ENCODE peak calls at places on chromosomes 11 and 22, in nine cellular contexts. T is mammary epithelial cell, N is fibroblast of villous mesenchyme, A is HFFc6, W is AG04450, R is body of pancreas, P is prostate gland, O is cardiac muscle cell, Z is nephron progenitor cell. D is an unnamed sample.

GRCh38 chr22:37281646-37282384 is 493 bp upstream of the CYTH4 start:
- DNase-seq in T (no peak), N (no peak), A (no peak), W (no peak), R (no peak), P (no peak), O (no peak), Z (no peak), D (no peak)

GRCh38 chr11:121486054-121486453 is 33.3 kb upstream of the SORL1-AS1 start:
- DNase-seq in T (no peak), N (no peak), A (no peak), W (no peak), R (no peak), P (no peak), O (no peak), Z (no peak), D (no peak)

GRCh38 chr11:45994421-45995341 is 72.2 kb downstream of the LARGE2 start:
- DNase-seq in T (no peak), N (peak), A (no peak), W (peak), R (no peak), P (no peak), O (peak), Z (peak), D (no peak)

GRCh38 chr22:24040946-24041345 is 29.8 kb downstream of the CABIN1 start:
- DNase-seq in T (no peak), N (no peak), A (no peak), W (no peak), R (no peak), P (no peak), O (no peak), Z (no peak), D (no peak)

GRCh38 chr11:119800619-119801018 is 71.6 kb upstream of the NECTIN1 start:
- DNase-seq in T (no peak), N (no peak), A (no peak), W (no peak), R (no peak), P (no peak), O (no peak), Z (no peak), D (no peak)

GRCh38 chr22:19807914-19808872 is 46.5 kb downstream of the GNB1L start:
- DNase-seq in T (no peak), N (no peak), A (no peak), W (no peak), R (no peak), P (no peak), O (no peak), Z (no peak), D (no peak)

GRCh38 chr11:33507967-33508366 is 192.7 kb downstream of the C11orf91 start:
- DNase-seq in T (peak), N (peak), A (peak), W (no peak), R (peak), P (no peak), O (peak), Z (no peak), D (peak)

GRCh38 chr11:125263268-125263790 is 98.8 kb downstream of the PKNOX2 start:
- DNase-seq in T (peak), N (peak), A (peak), W (peak), R (peak), P (no peak), O (peak), Z (peak), D (no peak)

GRCh38 chr11:2519879-2520735 is 75.3 kb downstream of the KCNQ1 start:
- DNase-seq in T (no peak), N (no peak), A (no peak), W (no peak), R (peak), P (no peak), O (no peak), Z (no peak), D (no peak)

GRCh38 chr22:36860821-36861659 is at the start of gene NCF4:
- DNase-seq in T (no peak), N (no peak), A (no peak), W (no peak), R (peak), P (peak), O (no peak), Z (no peak), D (no peak)

GRCh38 chr11:103699656-103700055 is 336.8 kb upstream of the DDI1 start:
- DNase-seq in T (no peak), N (no peak), A (no peak), W (no peak), R (no peak), P (no peak), O (no peak), Z (no peak), D (no peak)

GRCh38 chr22:41308544-41308947 is 7.2 kb downstream of the ZC3H7B start:
- DNase-seq in T (no peak), N (peak), A (no peak), W (no peak), R (no peak), P (no peak), O (peak), Z (no peak), D (no peak)

DNA sequence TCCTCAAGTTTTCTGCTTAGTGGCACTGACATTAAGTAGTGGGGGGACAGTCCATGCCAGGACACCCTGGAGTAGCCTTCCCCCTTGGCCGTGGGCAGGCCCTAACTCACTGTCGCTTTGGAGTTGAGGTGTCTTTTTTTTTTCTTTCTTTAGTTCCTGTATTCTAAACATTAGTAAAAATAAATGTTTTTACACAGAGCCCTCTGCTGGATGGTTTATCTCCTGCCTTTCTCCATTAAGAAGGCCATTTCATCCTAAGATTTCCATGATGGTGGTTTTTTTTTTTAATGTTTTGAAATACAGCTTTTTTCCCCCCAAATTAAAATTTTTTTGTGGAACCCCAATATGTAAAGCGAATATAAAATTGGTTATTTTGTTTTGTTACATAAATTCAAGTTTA is 1.8 kb upstream of the TIGD3 start:
- DNase-seq in T (no peak), N (peak), A (peak), W (no peak), R (no peak), P (no peak), O (peak), Z (no peak), D (no peak)
- TF ChIP-seq CTCF in T (peak), N (peak), A (peak), W (peak), R (no peak), P (no peak), O (peak), Z (peak), D (peak)

DNA sequence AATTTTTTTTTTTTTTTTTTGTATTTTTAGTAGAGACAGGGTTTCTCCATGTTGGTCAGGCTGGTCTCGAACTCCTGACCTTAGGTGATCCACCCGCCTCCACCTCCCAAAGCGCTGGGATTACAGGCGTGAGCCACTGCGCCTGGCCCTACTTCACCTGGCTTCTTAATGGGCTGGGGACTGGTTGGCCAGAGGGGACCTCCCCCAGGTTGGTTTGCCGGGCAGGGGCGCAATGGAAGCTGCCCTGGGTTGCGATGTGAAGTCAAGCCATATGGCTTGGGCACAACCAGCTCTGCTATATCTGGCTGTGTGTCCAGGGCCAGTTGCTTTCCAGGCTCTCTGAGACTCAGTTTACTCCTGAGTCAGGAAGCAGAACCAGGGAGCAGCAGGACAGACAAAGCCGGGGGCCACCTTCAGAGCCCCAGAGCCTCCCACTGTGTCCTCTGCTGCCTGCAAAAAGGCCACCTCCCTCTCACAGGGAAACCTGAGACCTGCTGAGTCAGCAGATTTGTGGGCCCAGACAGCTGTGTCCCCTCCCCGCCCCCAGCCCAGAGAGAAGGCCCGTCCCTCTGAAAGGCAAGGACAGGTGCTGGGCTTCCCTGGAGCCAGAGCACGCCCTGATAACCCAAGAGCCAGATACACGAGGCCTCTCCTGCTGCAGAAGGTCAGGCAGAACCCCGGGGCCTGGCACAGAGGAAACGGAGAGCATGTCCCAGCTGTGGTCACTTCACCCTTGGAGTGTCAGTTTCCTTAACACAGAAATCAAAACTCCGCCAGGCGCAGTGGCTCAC is 29.2 kb upstream of the DAGLA start:
- DNase-seq in T (no peak), N (no peak), A (no peak), W (no peak), R (peak), P (no peak), O (no peak), Z (peak), D (no peak)
- TF ChIP-seq CTCF in T (no peak), N (no peak), A (no peak), W (no peak), R (no peak), P (no peak), O (no peak), Z (no peak), D (no peak)

DNA sequence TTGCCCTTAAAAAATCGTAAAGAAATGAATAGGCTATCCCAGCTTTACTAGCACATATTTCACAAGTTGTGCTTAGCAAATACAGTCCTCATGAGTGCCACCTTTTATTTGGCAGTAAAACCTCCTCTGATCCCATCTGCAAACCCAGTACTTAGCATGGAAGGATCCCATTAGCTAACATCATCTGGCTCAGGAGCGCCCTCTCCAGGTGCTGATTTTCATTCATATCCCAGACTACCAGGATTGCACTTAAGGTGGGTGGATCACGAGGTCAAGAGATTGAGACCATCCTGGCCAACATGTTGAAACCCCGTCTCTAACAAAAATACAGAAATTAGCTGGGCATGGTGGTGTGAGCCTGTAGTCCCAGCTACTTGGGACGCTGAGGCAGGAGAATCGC is 76.1 kb upstream of the PAX6 start:
- DNase-seq in T (no peak), N (no peak), A (no peak), W (no peak), R (no peak), P (no peak), O (no peak), Z (no peak), D (peak)
- TF ChIP-seq CTCF in T (peak), N (peak), A (peak), W (no peak), R (no peak), P (no peak), O (peak), Z (no peak), D (no peak)

GRCh38 chr22:39959640-39960447 is at the start of gene TMA7B:
- DNase-seq in T (peak), N (peak), A (peak), W (peak), R (no peak), P (no peak), O (peak), Z (peak), D (peak)
- TF ChIP-seq CTCF in T (peak), N (peak), A (peak), W (peak), R (no peak), P (no peak), O (peak), Z (peak), D (peak)

DNA sequence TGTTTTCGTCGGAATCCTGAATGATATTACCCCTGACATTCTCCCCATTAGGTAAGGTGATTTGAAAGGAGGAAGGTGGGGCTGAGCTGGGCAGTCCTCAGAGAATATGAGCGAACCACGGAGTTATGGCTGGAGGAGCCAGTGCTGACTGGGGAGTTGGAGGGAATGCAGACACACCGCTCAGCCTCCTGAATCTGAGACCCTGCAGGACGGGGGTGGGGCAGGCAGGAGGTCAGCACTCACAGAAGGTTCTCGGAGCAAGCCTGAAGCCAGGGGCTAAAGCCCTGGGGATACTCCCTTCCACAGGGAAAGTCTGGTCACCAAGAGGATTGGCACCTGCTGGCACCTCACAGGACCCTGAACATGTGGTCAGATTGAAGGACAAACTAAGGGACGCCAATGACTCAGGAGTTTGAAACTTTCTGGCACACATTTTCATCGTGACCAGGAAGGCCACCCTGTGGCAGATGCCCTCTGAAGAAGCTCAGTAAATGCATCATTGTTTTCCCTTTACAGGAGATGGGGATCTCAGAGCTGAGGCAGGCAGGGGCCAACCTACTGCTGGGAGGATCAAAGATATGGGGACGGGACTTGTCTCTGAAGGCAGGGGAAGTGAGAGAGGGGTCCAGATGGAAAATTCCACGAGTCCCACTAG is 26.9 kb upstream of the FCHSD2 start:
- DNase-seq in T (no peak), N (no peak), A (no peak), W (no peak), R (no peak), P (no peak), O (no peak), Z (peak), D (no peak)
- TF ChIP-seq CTCF in T (no peak), N (no peak), A (no peak), W (no peak), R (no peak), P (no peak), O (no peak), Z (no peak), D (no peak)

D was measured in MCF 10A.